ENCODE peak calls at places on chromosomes 13 and 19, in four cellular contexts. One of them, this sample, is unnamed.

GRCh38 chr13:26502826-26503225 is 54.7 kb upstream of the WASF3 start:
- DNase-seq in SK-N-SH: no peak
- DNase-seq in stomach: no peak
- DNase-seq in A549: no peak
- DNase-seq in this sample: no peak

GRCh38 chr19:33268162-33268991 is 34.0 kb downstream of the CEBPA start:
- DNase-seq in SK-N-SH: no peak
- DNase-seq in stomach: no peak
- DNase-seq in A549: no peak
- DNase-seq in this sample: no peak

GRCh38 chr13:77779461-77780272 is 82.2 kb downstream of the SLAIN1 start:
- DNase-seq in SK-N-SH: peak; percentile 36
- DNase-seq in stomach: peak; percentile 41
- DNase-seq in A549: peak; percentile 61
- DNase-seq in this sample: no peak

GRCh38 chr19:16328824-16329482 is 4.3 kb downstream of the KLF2 start:
- DNase-seq in SK-N-SH: no peak
- DNase-seq in stomach: no peak
- DNase-seq in A549: peak; percentile 43
- DNase-seq in this sample: peak; percentile 45

GRCh38 chr13:110130431-110130830 is 176.5 kb downstream of the COL4A1 start:
- DNase-seq in SK-N-SH: no peak
- DNase-seq in stomach: no peak
- DNase-seq in A549: no peak
- DNase-seq in this sample: no peak

GRCh38 chr13:76969488-76970365 is 21.4 kb downstream of the ACOD1 start:
- DNase-seq in SK-N-SH: no peak
- DNase-seq in stomach: no peak
- DNase-seq in A549: no peak
- DNase-seq in this sample: no peak

GRCh38 chr19:6272913-6273600 is 6.7 kb downstream of the MLLT1 start:
- DNase-seq in SK-N-SH: no peak
- DNase-seq in stomach: no peak
- DNase-seq in A549: no peak
- DNase-seq in this sample: no peak

GRCh38 chr13:34162545-34162936 is 344.6 kb downstream of the RFC3 start:
- DNase-seq in SK-N-SH: no peak
- DNase-seq in stomach: no peak
- DNase-seq in A549: no peak
- DNase-seq in this sample: no peak

GRCh38 chr19:6761053-6761676 is 6.1 kb downstream of the SH2D3A start:
- DNase-seq in SK-N-SH: peak; percentile 77
- DNase-seq in stomach: no peak
- DNase-seq in A549: peak; percentile 46
- DNase-seq in this sample: no peak

GRCh38 chr19:5799247-5800241 is 5.3 kb upstream of the NRTN start:
- DNase-seq in SK-N-SH: peak; percentile 91
- DNase-seq in stomach: peak; percentile 80
- DNase-seq in A549: no peak
- DNase-seq in this sample: no peak

DNA sequence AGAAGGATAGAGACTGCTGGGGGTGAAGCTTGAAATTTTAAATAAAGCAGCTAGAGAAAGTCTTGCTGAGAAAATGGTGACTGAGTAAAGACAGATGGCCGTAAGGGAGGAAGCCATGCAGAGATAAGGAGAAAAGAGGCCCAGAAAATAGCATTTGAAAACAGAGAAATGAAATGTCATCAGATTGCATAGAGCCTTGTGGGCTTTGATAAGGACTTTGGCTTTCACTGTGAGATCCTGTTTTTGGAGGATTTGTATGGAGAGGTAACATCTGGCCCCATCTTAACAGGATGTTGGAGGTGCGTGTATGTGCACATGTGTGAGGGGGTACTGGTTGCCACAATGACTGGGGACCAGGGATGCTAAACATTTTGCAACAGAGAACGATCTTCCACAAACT is 19.5 kb upstream of the ATP8A2 start:
- DNase-seq in SK-N-SH: peak; percentile 61
- DNase-seq in stomach: no peak
- DNase-seq in A549: no peak
- DNase-seq in this sample: no peak
- TF ChIP-seq EP300 in SK-N-SH: peak; percentile 89
- TF ChIP-seq EP300 in stomach: no peak
- TF ChIP-seq EP300 in A549: no peak
- TF ChIP-seq EP300 in this sample: no peak

GRCh38 chr19:10194500-10195198 is at the start of gene DNMT1:
- DNase-seq in SK-N-SH: peak; percentile 100
- DNase-seq in stomach: peak; percentile 94
- DNase-seq in A549: peak; percentile 96
- DNase-seq in this sample: peak; percentile 95
- TF ChIP-seq EP300 in SK-N-SH: no peak
- TF ChIP-seq EP300 in stomach: no peak
- TF ChIP-seq EP300 in A549: no peak
- TF ChIP-seq EP300 in this sample: no peak

DNA sequence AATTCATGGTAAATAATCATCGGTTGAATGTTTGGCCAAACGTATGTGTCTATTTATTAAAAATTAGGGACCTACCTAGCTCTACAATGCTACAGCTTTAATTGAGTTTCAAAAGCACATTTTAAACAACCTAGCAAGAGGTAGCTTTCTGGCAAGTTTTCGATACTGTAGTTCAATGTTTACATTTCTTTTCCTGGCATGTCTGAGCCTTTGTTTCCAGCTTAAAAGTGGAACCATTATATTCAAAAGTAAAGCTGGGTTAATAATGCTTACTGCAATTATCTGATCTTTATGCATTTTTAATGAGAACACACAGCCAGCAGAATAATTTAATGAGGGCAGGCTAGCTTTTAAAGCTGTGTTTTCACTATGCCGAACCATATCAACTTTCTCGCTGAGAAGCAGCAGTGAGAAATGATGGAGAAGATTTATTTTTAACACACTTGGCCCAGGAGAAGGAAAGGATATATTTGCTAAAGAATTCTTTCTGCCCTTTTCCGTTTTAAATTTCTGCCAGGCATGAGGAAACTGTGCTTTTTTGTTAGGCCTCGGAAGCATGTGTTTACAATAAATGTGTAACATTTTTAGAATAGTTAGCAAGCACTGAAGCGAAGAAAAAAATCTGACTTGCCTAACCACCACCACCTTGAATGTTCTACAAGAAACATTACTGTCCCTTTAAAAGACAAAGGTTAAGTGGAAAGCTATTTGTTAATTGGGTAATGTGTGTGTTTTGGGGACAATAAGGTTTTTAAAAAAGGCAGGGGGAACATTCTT is 989 bp downstream of the MBNL2 start:
- DNase-seq in SK-N-SH: no peak
- DNase-seq in stomach: no peak
- DNase-seq in A549: no peak
- DNase-seq in this sample: no peak
- TF ChIP-seq EP300 in SK-N-SH: no peak
- TF ChIP-seq EP300 in stomach: no peak
- TF ChIP-seq EP300 in A549: no peak
- TF ChIP-seq EP300 in this sample: no peak

GRCh38 chr19:48738557-48739399 is 1.6 kb downstream of the RASIP1 start:
- DNase-seq in SK-N-SH: peak; percentile 100
- DNase-seq in stomach: peak; percentile 96
- DNase-seq in A549: peak; percentile 95
- DNase-seq in this sample: peak; percentile 94
- TF ChIP-seq EP300 in SK-N-SH: no peak
- TF ChIP-seq EP300 in stomach: no peak
- TF ChIP-seq EP300 in A549: no peak
- TF ChIP-seq EP300 in this sample: no peak

GRCh38 chr19:4664642-4665041 is 5.5 kb downstream of the MYDGF start:
- DNase-seq in SK-N-SH: no peak
- DNase-seq in stomach: no peak
- DNase-seq in A549: no peak
- DNase-seq in this sample: no peak

GRCh38 chr19:4671182-4671851 is 1.2 kb upstream of the MYDGF start:
- DNase-seq in SK-N-SH: no peak
- DNase-seq in stomach: no peak
- DNase-seq in A549: peak; percentile 37
- DNase-seq in this sample: no peak

GRCh38 chr19:4673726-4674125 is 3.6 kb upstream of the MYDGF start:
- DNase-seq in SK-N-SH: no peak
- DNase-seq in stomach: no peak
- DNase-seq in A549: no peak
- DNase-seq in this sample: no peak

GRCh38 chr19:4673216-4673615 is 3.1 kb upstream of the MYDGF start:
- DNase-seq in SK-N-SH: no peak
- DNase-seq in stomach: no peak
- DNase-seq in A549: no peak
- DNase-seq in this sample: no peak

DNA sequence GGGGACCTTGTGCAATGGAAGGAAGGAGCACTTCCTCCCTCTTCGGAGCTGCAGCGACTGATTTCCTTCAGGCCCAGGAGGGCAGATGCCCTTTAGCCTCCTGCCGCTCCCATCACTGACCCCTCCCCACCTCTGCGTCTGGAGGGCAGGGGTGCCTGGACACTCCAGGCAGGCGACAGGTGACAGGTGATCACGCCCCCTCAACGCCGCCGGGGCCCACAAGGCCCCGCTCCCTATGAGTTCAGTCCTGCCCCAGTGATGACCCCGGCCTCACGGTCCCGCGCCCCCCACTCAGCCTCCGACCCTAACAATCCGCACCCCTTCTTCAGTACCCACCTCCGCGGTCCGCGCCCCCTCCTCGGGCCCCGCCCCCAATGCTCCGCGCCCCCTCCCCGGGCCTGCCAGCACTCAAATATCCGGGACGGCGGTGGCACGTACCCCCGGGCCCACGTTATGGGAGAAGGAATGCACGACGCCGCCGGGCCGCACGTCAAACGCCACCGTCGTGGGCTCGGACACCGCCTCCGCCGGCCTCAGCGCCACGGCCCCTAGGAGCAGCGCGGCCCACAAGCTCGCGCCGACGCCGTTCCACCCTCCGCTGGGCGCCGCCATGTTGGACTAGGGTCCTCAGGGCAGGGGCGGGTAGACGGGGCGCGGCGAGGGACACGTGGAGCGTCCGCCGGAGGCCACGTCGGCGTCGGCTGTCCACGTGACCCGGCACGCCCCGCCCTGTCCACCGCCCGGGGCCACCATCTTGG is at the start of gene MYDGF:
- DNase-seq in SK-N-SH: peak; percentile 100
- DNase-seq in stomach: peak; percentile 94
- DNase-seq in A549: peak; percentile 89
- DNase-seq in this sample: peak; percentile 93
- TF ChIP-seq EP300 in SK-N-SH: no peak
- TF ChIP-seq EP300 in stomach: no peak
- TF ChIP-seq EP300 in A549: no peak
- TF ChIP-seq EP300 in this sample: no peak

DNA sequence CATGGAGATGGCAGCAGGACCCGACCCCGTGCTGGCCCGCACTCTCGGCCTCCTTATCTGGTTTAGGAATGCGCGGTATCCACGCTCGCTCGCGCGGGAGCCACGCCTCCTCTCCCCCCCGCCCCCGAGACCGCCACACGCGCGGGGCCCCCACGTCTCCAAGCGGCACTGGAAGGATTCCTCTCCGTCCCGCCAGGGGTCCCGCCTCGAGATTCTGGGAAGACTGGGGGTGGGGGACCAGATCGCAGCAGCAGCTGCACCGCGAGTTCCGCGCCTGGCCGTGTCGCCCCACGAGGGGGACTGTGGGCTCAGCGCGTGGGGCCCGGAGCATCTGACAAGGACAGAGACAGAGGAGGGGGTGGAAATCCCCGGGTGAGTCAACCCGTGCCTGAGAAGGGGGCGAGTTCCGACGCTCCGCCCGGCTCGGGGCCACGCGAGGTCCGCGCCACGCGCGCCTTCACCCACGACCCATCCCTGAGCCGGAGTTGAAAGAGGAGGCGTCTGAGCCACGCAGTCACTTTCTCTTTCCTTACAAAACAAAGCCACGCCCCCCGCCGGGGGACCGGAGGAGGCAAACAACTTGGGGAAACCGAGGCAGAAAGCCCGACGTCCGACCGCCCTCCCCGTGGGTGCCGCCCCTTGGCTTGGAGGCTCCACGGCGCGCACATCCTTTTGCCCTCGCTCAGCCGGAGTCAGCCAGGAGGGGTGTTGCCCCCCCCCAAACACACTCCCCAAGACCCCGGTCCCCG is 802 bp downstream of the S1PR2 start:
- DNase-seq in SK-N-SH: peak; percentile 83
- DNase-seq in stomach: peak; percentile 40
- DNase-seq in A549: no peak
- DNase-seq in this sample: peak; percentile 87
- TF ChIP-seq EP300 in SK-N-SH: no peak
- TF ChIP-seq EP300 in stomach: no peak
- TF ChIP-seq EP300 in A549: no peak
- TF ChIP-seq EP300 in this sample: no peak

GRCh38 chr13:48783181-48783630 is 129.5 kb downstream of the CYSLTR2 start:
- DNase-seq in SK-N-SH: no peak
- DNase-seq in stomach: peak; percentile 70
- DNase-seq in A549: peak; percentile 88
- DNase-seq in this sample: peak; percentile 48
- TF ChIP-seq EP300 in SK-N-SH: no peak
- TF ChIP-seq EP300 in stomach: peak; percentile 36
- TF ChIP-seq EP300 in A549: peak; percentile 88
- TF ChIP-seq EP300 in this sample: peak; percentile 55

GRCh38 chr19:18762125-18763023 is 28.7 kb downstream of the COMP start:
- DNase-seq in SK-N-SH: peak; percentile 82
- DNase-seq in stomach: peak; percentile 98
- DNase-seq in A549: no peak
- DNase-seq in this sample: peak; percentile 61
- TF ChIP-seq EP300 in SK-N-SH: no peak
- TF ChIP-seq EP300 in stomach: no peak
- TF ChIP-seq EP300 in A549: no peak
- TF ChIP-seq EP300 in this sample: no peak